ENCODE peak calls at places on chromosomes 11 and 22, in five cellular contexts. N is activated gamma-delta T cell treated with anti-CD3 and anti-CD28 coated beads, Interleukin-2, amount 50 U/mL, for 16 hours; S is NCI-H1092; M is brain microvascular endothelial cell; U is activated T-cell treated with anti-CD3 and anti-CD28 coated beads for 48 hours. Y is an unnamed sample.

GRCh38 chr11:60428517-60428916 is 855 bp upstream of the MS4A5 start:
- DNase-seq in N (no peak), S (no peak), M (no peak), U (no peak), Y (peak)

GRCh38 chr11:37141707-37142106 is 543.7 kb upstream of the RAG2 start:
- DNase-seq in N (no peak), S (no peak), M (no peak), U (no peak), Y (peak)

GRCh38 chr11:69670158-69670845 is 4.9 kb downstream of the LTO1 start:
- DNase-seq in N (peak), S (peak), M (peak), U (peak), Y (peak)

GRCh38 chr11:68666854-68667253 is 17.5 kb upstream of the GAL start:
- DNase-seq in N (no peak), S (no peak), M (no peak), U (no peak), Y (no peak)

GRCh38 chr22:21754523-21755128 is 19.0 kb upstream of the YPEL1 start:
- DNase-seq in N (no peak), S (no peak), M (peak), U (no peak), Y (no peak)

GRCh38 chr22:44707752-44708151 is 5.7 kb downstream of the PRR5 start:
- DNase-seq in N (no peak), S (no peak), M (no peak), U (no peak), Y (peak)

GRCh38 chr22:37244114-37244921 is at the start of gene RAC2:
- DNase-seq in N (peak), S (no peak), M (peak), U (peak), Y (no peak)

GRCh38 chr11:8759634-8760033 is 77.0 kb downstream of the RPL27A start:
- DNase-seq in N (no peak), S (no peak), M (no peak), U (no peak), Y (no peak)

GRCh38 chr11:59053387-59053786 is 32.7 kb upstream of the GLYATL1B start:
- DNase-seq in N (peak), S (peak), M (peak), U (peak), Y (peak)

GRCh38 chr11:63639195-63639832 is 25.1 kb upstream of the PLAAT3 start:
- DNase-seq in N (no peak), S (no peak), M (no peak), U (no peak), Y (no peak)

GRCh38 chr11:86116386-86116726 is 47.5 kb upstream of the PICALM start:
- DNase-seq in N (peak), S (no peak), M (peak), U (no peak), Y (peak)

GRCh38 chr11:34599406-34599901 is 21.4 kb upstream of the EHF start:
- DNase-seq in N (no peak), S (no peak), M (peak), U (no peak), Y (peak)

GRCh38 chr11:68841718-68842426 is at the start of gene CPT1A:
- DNase-seq in N (peak), S (peak), M (no peak), U (peak), Y (peak)

GRCh38 chr11:1852885-1853284 is at the start of gene LSP1:
- DNase-seq in N (peak), S (no peak), M (no peak), U (peak), Y (no peak)

GRCh38 chr11:833849-834311 is 1.1 kb downstream of the CD151 start:
- DNase-seq in N (no peak), S (no peak), M (peak), U (no peak), Y (no peak)

GRCh38 chr11:68002943-68003845 is 703 bp downstream of the UNC93B1 start:
- DNase-seq in N (peak), S (no peak), M (no peak), U (peak), Y (no peak)

GRCh38 chr11:65563606-65564005 is 5.4 kb upstream of the LTBP3 start:
- DNase-seq in N (no peak), S (no peak), M (no peak), U (no peak), Y (no peak)

Y was measured in M059J.